ENCODE peak calls at places on chromosomes 13 and 19, in five cellular contexts. V, W, K, B and G are unnamed samples.

GRCh38 chr13:92745233-92745632 is 481.4 kb upstream of the GPC6 start:
- DNase-seq in V (no peak), W (no peak), K (no peak), B (no peak), G (no peak)

GRCh38 chr19:17302391-17303166 is 646 bp downstream of the ABHD8 start:
- DNase-seq in V (no peak), W (no peak), K (no peak), B (peak), G (no peak)

GRCh38 chr19:10120538-10121198 is 969 bp upstream of the EIF3G start:
- DNase-seq in V (peak), W (no peak), K (peak), B (no peak), G (no peak)

GRCh38 chr19:7658219-7658686 is 10.6 kb upstream of the RETN start:
- DNase-seq in V (no peak), W (peak), K (no peak), B (no peak), G (no peak)

GRCh38 chr19:342801-343421 is 1.7 kb downstream of the MIER2 start:
- DNase-seq in V (peak), W (no peak), K (peak), B (no peak), G (peak)

GRCh38 chr19:41849067-41849466 is 4.2 kb downstream of the DMRTC2 start:
- DNase-seq in V (no peak), W (no peak), K (no peak), B (no peak), G (peak)

GRCh38 chr19:1163934-1164683 is 10.0 kb downstream of the SBNO2 start:
- DNase-seq in V (no peak), W (no peak), K (no peak), B (no peak), G (peak)

GRCh38 chr13:77776704-77777103 is 79.2 kb downstream of the SLAIN1 start:
- DNase-seq in V (no peak), W (no peak), K (no peak), B (no peak), G (no peak)

GRCh38 chr13:51523082-51523518 is 61.2 kb upstream of the WDFY2 start:
- DNase-seq in V (peak), W (no peak), K (peak), B (no peak), G (no peak)

GRCh38 chr13:62040078-62040477 is 624.4 kb upstream of the PCDH20 start:
- DNase-seq in V (no peak), W (no peak), K (no peak), B (no peak), G (no peak)

GRCh38 chr19:10104665-10105221 is 1.4 kb upstream of the PPAN start:
- DNase-seq in V (no peak), W (peak), K (no peak), B (no peak), G (no peak)

GRCh38 chr19:10808937-10809655 is 26.9 kb downstream of the TMED1 start:
- DNase-seq in V (peak), W (no peak), K (no peak), B (no peak), G (no peak)

GRCh38 chr19:42074513-42075363 is 1.2 kb upstream of the ZNF574 start:
- DNase-seq in V (no peak), W (peak), K (no peak), B (no peak), G (no peak)

GRCh38 chr19:948842-949496 is 23.1 kb downstream of the ARID3A start:
- DNase-seq in V (no peak), W (no peak), K (no peak), B (no peak), G (no peak)

GRCh38 chr19:50238043-50238442 is 34.6 kb downstream of the MYH14 start:
- DNase-seq in V (no peak), W (no peak), K (no peak), B (no peak), G (no peak)

GRCh38 chr13:102376314-102376713 is 25.5 kb downstream of the FGF14 start:
- DNase-seq in V (no peak), W (no peak), K (no peak), B (no peak), G (no peak)
- TF ChIP-seq CTCF in V (no peak), W (no peak), K (no peak), B (no peak), G (no peak)

GRCh38 chr13:21022056-21022693 is 39.2 kb downstream of the LATS2 start:
- DNase-seq in V (no peak), W (no peak), K (no peak), B (no peak), G (no peak)

GRCh38 chr13:21020581-21020980 is 40.8 kb downstream of the LATS2 start:
- DNase-seq in V (no peak), W (no peak), K (no peak), B (no peak), G (no peak)

GRCh38 chr13:21020176-21020575 is 41.2 kb downstream of the LATS2 start:
- DNase-seq in V (no peak), W (no peak), K (no peak), B (no peak), G (no peak)

GRCh38 chr13:21025539-21025938 is 35.8 kb downstream of the LATS2 start:
- DNase-seq in V (no peak), W (no peak), K (no peak), B (no peak), G (no peak)

GRCh38 chr13:21022694-21023325 is 38.6 kb downstream of the LATS2 start:
- DNase-seq in V (no peak), W (no peak), K (no peak), B (peak), G (peak)
- TF ChIP-seq CTCF in V (no peak), W (no peak), K (no peak), B (no peak), G (no peak)

DNA sequence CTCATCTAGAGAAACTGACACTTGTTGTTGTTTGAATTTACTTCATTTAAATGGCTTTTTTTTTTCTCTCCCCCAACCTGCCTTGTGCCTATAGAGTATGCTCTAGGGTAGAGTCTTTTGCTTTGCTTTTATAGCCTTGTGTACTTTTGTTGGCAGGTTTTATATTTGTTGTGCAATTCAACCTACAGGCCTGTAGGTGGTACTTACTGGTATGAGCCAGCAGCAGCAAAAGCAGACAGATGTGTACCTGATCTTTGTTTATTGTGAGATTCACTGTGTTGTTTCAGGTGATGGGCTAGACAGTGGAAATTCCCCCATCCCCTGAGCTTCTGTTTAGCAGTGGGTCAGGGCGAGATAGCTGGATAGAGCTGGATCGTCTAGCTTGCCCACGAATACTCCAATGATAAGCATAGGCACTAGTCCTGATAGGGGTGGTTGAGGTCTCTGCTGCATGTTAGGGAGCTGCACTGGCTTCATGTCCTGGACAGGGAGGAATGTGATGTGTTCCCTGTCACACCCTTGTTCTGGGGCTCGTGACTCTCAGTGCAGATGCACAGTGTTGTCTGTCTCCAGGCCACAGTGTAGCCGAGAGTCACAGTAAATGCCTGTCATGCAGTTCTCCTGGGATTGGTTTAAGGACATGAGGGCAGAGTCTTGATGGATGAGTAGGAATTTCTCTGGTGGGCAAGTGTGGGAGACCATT is 21.3 kb downstream of the DNAJC3 start:
- DNase-seq in V (peak), W (no peak), K (peak), B (no peak), G (no peak)
- TF ChIP-seq CTCF in V (peak), W (no peak), K (peak), B (peak), G (peak)

GRCh38 chr19:38385057-38385803 is 2.6 kb downstream of the GGN start:
- DNase-seq in V (no peak), W (no peak), K (no peak), B (no peak), G (no peak)

GRCh38 chr19:38383184-38383583 is 4.7 kb downstream of the GGN start:
- DNase-seq in V (no peak), W (no peak), K (no peak), B (no peak), G (no peak)

GRCh38 chr19:38385804-38386257 is 2.0 kb downstream of the GGN start:
- DNase-seq in V (no peak), W (peak), K (no peak), B (no peak), G (no peak)

GRCh38 chr19:38383743-38384142 is 4.1 kb downstream of the GGN start:
- DNase-seq in V (no peak), W (no peak), K (no peak), B (no peak), G (no peak)

GRCh38 chr19:38384209-38385027 is 3.4 kb downstream of the GGN start:
- DNase-seq in V (no peak), W (no peak), K (no peak), B (no peak), G (no peak)
- TF ChIP-seq CTCF in V (peak), W (no peak), K (peak), B (peak), G (peak)

GRCh38 chr19:54416695-54417491 is 1.6 kb downstream of the TTYH1 start:
- DNase-seq in V (no peak), W (no peak), K (no peak), B (no peak), G (no peak)

GRCh38 chr19:54414156-54414555 is 1.1 kb upstream of the TTYH1 start:
- DNase-seq in V (no peak), W (no peak), K (no peak), B (no peak), G (no peak)

GRCh38 chr19:54412877-54413276 is 2.4 kb upstream of the TTYH1 start:
- DNase-seq in V (no peak), W (no peak), K (no peak), B (no peak), G (no peak)

GRCh38 chr19:54415901-54416621 is 797 bp downstream of the TTYH1 start:
- DNase-seq in V (no peak), W (peak), K (no peak), B (no peak), G (no peak)

GRCh38 chr19:54415208-54415900 is at the start of gene TTYH1:
- DNase-seq in V (no peak), W (peak), K (no peak), B (peak), G (no peak)
- TF ChIP-seq CTCF in V (no peak), W (peak), K (no peak), B (peak), G (peak)

DNA sequence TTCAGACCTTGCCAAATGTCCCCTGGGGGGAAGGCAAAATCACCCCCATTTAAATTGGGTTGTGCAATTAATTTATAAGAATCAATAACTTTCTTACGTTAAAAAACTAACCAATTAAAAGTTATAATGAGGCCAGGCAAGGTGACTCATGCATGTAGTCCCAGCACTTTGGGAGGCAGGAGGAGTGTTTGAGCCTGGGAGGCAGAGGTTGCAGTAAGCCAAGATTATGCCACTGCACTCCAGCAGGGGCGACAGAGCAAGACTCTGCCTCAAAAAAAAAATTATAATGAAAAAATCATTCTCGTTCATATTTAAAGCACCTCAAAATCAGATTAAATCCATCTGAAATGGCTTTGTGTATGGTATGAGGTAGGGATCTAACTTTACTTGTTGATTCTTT is 18.4 kb upstream of the SIGLEC14 start:
- DNase-seq in V (no peak), W (no peak), K (peak), B (no peak), G (no peak)
- TF ChIP-seq CTCF in V (peak), W (no peak), K (peak), B (no peak), G (peak)